ENCODE peak calls at places on chromosomes 11 and 22, in ten cellular contexts. D is tibial nerve, Z is astrocyte of the cerebellum, I is cardiac fibroblast, G is left ventricle myocardium inferior, W is A673, X is endothelial cell of umbilical vein, S is GM12878, Q is astrocyte of the spinal cord, M is lung. L is an unnamed sample.

GRCh38 chr11:38297670-38298069 is 1699.6 kb upstream of the RAG2 start:
- DNase-seq in I (no peak), X (no peak), M (no peak), S (no peak), Z (no peak), G (no peak), Q (no peak), W (no peak), D (no peak), L (no peak)

GRCh38 chr22:23182289-23183106 is 2.2 kb downstream of the BCR start:
- DNase-seq in S (peak; percentile 32), Z (no peak), Q (no peak), W (peak; percentile 74), X (peak; percentile 68), D (no peak), I (no peak), G (no peak), M (no peak), L (peak; percentile 57)

GRCh38 chr11:113673566-113674396 is 32.3 kb downstream of the TMPRSS5 start:
- DNase-seq in M (no peak), S (no peak), X (no peak), I (peak; percentile 13), Z (no peak), W (no peak), G (no peak), Q (no peak), D (no peak), L (no peak)

GRCh38 chr11:66912963-66913362 is 45.2 kb downstream of the PC start:
- DNase-seq in G (no peak), I (no peak), D (no peak), Z (no peak), M (no peak), Q (no peak), S (no peak), W (no peak), X (no peak), L (no peak)

GRCh38 chr22:29149841-29150555 is 55.7 kb upstream of the EMID1 start:
- DNase-seq in W (no peak), G (peak; percentile 43), X (no peak), M (no peak), Q (no peak), S (no peak), D (peak; percentile 26), Z (no peak), I (no peak), L (no peak)

GRCh38 chr11:69381681-69382130 is 87.8 kb downstream of the MYEOV start:
- DNase-seq in M (no peak), Q (no peak), D (no peak), G (no peak), I (no peak), X (no peak), S (no peak), W (no peak), Z (no peak), L (no peak)

GRCh38 chr11:70302086-70302752 is 31.7 kb downstream of the PPFIA1 start:
- DNase-seq in W (peak; percentile 53), X (no peak), S (no peak), Z (no peak), D (no peak), M (no peak), I (no peak), G (no peak), Q (no peak), L (no peak)

GRCh38 chr11:15288801-15289342 is 174.1 kb downstream of the INSC start:
- DNase-seq in Q (no peak), Z (no peak), W (no peak), D (no peak), G (no peak), M (no peak), X (no peak), I (no peak), S (no peak), L (no peak)

GRCh38 chr22:45717787-45718186 is 46.2 kb downstream of the ATXN10 start:
- DNase-seq in M (no peak), D (no peak), I (peak; percentile 67), Z (peak; percentile 41), W (no peak), G (no peak), Q (peak; percentile 71), S (no peak), X (no peak), L (no peak)

GRCh38 chr11:76889414-76889975 is 28.8 kb downstream of the ACER3 start:
- DNase-seq in G (no peak), D (no peak), Q (no peak), W (no peak), S (no peak), X (no peak), I (no peak), Z (no peak), M (no peak), L (no peak)

GRCh38 chr11:109590782-109591181 is 168.8 kb downstream of the C11orf87 start:
- DNase-seq in D (no peak), S (no peak), Z (no peak), G (no peak), Q (no peak), M (no peak), W (no peak), X (no peak), I (no peak), L (no peak)

GRCh38 chr11:116984589-116984988 is 113.6 kb downstream of the SIK3 start:
- DNase-seq in G (no peak), M (no peak), X (no peak), D (peak; percentile 49), S (no peak), W (peak; percentile 42), Z (peak; percentile 87), Q (peak; percentile 92), I (peak; percentile 94), L (no peak)

GRCh38 chr22:46693634-46694422 is 44.2 kb downstream of the CERK start:
- DNase-seq in S (no peak), D (no peak), Z (no peak), Q (no peak), X (no peak), W (no peak), G (peak; percentile 9), M (no peak), I (no peak), L (no peak)

GRCh38 chr11:108319541-108320145 is 96.8 kb downstream of the ATM start:
- DNase-seq in M (no peak), S (no peak), I (peak; percentile 67), D (no peak), X (peak; percentile 15), W (no peak), G (no peak), Z (no peak), Q (peak; percentile 33), L (no peak)

GRCh38 chr11:130624946-130625345 is 176.5 kb downstream of the ADAMTS15 start:
- DNase-seq in I (no peak), W (no peak), Q (no peak), Z (peak; percentile 87), M (no peak), X (no peak), D (no peak), G (no peak), S (no peak), L (no peak)

GRCh38 chr11:130620566-130620965 is 172.1 kb downstream of the ADAMTS15 start:
- DNase-seq in M (no peak), X (no peak), I (no peak), D (no peak), Q (no peak), W (no peak), Z (no peak), G (no peak), S (no peak), L (no peak)

GRCh38 chr11:130625907-130626306 is 177.5 kb downstream of the ADAMTS15 start:
- DNase-seq in X (no peak), Q (no peak), D (no peak), Z (no peak), M (no peak), I (no peak), S (no peak), W (no peak), G (no peak), L (no peak)

GRCh38 chr11:130622126-130622525 is 173.7 kb downstream of the ADAMTS15 start:
- DNase-seq in S (no peak), Z (no peak), D (no peak), X (no peak), Q (no peak), W (no peak), G (no peak), M (no peak), I (no peak), L (no peak)

GRCh38 chr11:130623909-130624668 is 175.6 kb downstream of the ADAMTS15 start:
- DNase-seq in X (no peak), I (no peak), G (no peak), S (no peak), W (no peak), M (no peak), Z (no peak), D (no peak), Q (peak; percentile 74), L (no peak)
- TF ChIP-seq CTCF in X (no peak), I (peak; percentile 3), G (peak; percentile 18), S (no peak), W (no peak), M (no peak), Z (no peak), D (no peak), Q (peak; percentile 22), L (no peak)

GRCh38 chr11:107009190-107009589 is 9.1 kb downstream of the GUCY1A2 start:
- DNase-seq in M (no peak), Q (no peak), S (no peak), I (no peak), D (no peak), X (no peak), Z (no peak), W (no peak), G (no peak), L (no peak)
- TF ChIP-seq CTCF in M (no peak), Q (no peak), S (no peak), I (no peak), D (no peak), X (no peak), Z (no peak), W (peak; percentile 37), G (no peak), L (no peak)

DNA sequence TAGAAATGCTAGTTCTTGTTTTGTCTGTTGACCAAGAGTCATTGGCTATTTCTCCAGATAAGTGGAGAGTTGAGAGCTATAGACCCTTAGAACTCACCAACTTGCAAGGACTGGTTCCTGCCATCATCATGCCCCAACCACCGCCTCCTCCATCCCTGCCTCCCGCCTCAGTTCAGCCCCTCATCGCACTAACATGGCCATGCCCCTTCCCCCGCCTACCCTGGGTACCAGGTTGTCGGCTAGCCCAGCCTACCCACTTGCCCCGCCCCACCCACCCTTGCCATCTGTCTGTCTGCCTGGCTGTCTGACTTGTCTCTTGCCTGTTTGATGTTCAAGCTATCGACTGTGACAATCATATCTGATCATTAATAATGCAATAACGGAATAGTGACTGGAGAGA is 154.1 kb downstream of the TRIM29 start:
- DNase-seq in Z (no peak), D (no peak), Q (no peak), S (no peak), X (no peak), W (no peak), M (no peak), I (no peak), G (no peak), L (no peak)
- TF ChIP-seq CTCF in Z (no peak), D (no peak), Q (no peak), S (no peak), X (no peak), W (no peak), M (no peak), I (no peak), G (no peak), L (no peak)

GRCh38 chr11:120746836-120747609 is 235.5 kb downstream of the GRIK4 start:
- DNase-seq in Z (no peak), X (no peak), I (peak; percentile 4), G (no peak), M (no peak), W (peak; percentile 60), D (no peak), Q (no peak), S (no peak), L (no peak)
- TF ChIP-seq CTCF in Z (no peak), X (no peak), I (no peak), G (no peak), M (no peak), W (no peak), D (no peak), Q (no peak), S (no peak), L (no peak)

L was measured in natural killer cell.